ENCODE peak calls at places on chromosomes 11 and 22, in five cellular contexts. C is gastrocnemius medialis, T is Peyer's patch, O is H1, W is transverse colon. U is an unnamed sample.

GRCh38 chr11:70512716-70513115 is 114.4 kb downstream of the CTTN start:
- DNase-seq in W (no peak), C (no peak), O (no peak), T (no peak), U (no peak)

GRCh38 chr11:38014405-38014804 is 1416.4 kb upstream of the RAG2 start:
- DNase-seq in T (no peak), C (no peak), O (no peak), W (no peak), U (no peak)

GRCh38 chr22:26515938-26516337 is 3.7 kb upstream of the TFIP11 start:
- DNase-seq in W (no peak), C (no peak), O (no peak), T (no peak), U (no peak)

GRCh38 chr11:38246451-38246850 is 1648.4 kb upstream of the RAG2 start:
- DNase-seq in C (no peak), O (no peak), W (no peak), T (no peak), U (no peak)

GRCh38 chr11:45142241-45142885 is 4.1 kb upstream of the PRDM11 start:
- DNase-seq in O (no peak), T (no peak), C (no peak), W (no peak), U (peak)

GRCh38 chr11:10429526-10429925 is 25.5 kb upstream of the AMPD3 start:
- DNase-seq in T (no peak), C (no peak), O (no peak), W (no peak), U (no peak)

GRCh38 chr22:45298934-45299505 is 10.7 kb upstream of the FAM118A start:
- DNase-seq in C (no peak), W (no peak), O (no peak), T (no peak), U (no peak)

GRCh38 chr11:37105456-37105855 is 507.4 kb upstream of the RAG2 start:
- DNase-seq in W (no peak), O (no peak), T (no peak), C (no peak), U (no peak)

GRCh38 chr11:106463154-106463553 is 385.7 kb downstream of the AASDHPPT start:
- DNase-seq in W (no peak), O (no peak), C (no peak), T (no peak), U (no peak)

GRCh38 chr11:114284021-114284420 is 12.2 kb upstream of the NNMT start:
- DNase-seq in T (no peak), W (peak), C (no peak), O (peak), U (peak)

GRCh38 chr11:64268028-64268686 is 16.3 kb downstream of the BAD start:
- DNase-seq in O (no peak), C (peak), W (no peak), T (no peak), U (no peak)

GRCh38 chr11:124745270-124745834 is 5.6 kb downstream of the NRGN start:
- DNase-seq in T (no peak), O (peak), C (no peak), W (no peak), U (no peak)

GRCh38 chr22:35883028-35883620 is 145.5 kb downstream of the RBFOX2 start:
- DNase-seq in T (no peak), C (peak), W (no peak), O (no peak), U (no peak)

GRCh38 chr11:134643519-134644042 is 231.5 kb upstream of the B3GAT1 start:
- DNase-seq in O (peak), T (no peak), W (no peak), C (no peak), U (no peak)

GRCh38 chr11:27367881-27368280 is 4.9 kb upstream of the CCDC34 start:
- DNase-seq in O (no peak), C (no peak), W (no peak), T (no peak), U (no peak)

GRCh38 chr11:29093416-29093815 is 923.4 kb downstream of the KCNA4 start:
- DNase-seq in C (no peak), W (no peak), T (no peak), O (no peak), U (no peak)

GRCh38 chr11:75946531-75947530 is 131.8 kb downstream of the UVRAG start:
- DNase-seq in O (no peak), W (no peak), C (no peak), T (no peak), U (peak)

GRCh38 chr11:68903631-68904457 is at the start of the genes IGHMBP2 and MRPL21:
- DNase-seq in C (peak), W (peak), T (peak), O (peak), U (peak)
- TF ChIP-seq POLR2A in C (peak), W (peak), T (peak), O (peak), U (no peak)

DNA sequence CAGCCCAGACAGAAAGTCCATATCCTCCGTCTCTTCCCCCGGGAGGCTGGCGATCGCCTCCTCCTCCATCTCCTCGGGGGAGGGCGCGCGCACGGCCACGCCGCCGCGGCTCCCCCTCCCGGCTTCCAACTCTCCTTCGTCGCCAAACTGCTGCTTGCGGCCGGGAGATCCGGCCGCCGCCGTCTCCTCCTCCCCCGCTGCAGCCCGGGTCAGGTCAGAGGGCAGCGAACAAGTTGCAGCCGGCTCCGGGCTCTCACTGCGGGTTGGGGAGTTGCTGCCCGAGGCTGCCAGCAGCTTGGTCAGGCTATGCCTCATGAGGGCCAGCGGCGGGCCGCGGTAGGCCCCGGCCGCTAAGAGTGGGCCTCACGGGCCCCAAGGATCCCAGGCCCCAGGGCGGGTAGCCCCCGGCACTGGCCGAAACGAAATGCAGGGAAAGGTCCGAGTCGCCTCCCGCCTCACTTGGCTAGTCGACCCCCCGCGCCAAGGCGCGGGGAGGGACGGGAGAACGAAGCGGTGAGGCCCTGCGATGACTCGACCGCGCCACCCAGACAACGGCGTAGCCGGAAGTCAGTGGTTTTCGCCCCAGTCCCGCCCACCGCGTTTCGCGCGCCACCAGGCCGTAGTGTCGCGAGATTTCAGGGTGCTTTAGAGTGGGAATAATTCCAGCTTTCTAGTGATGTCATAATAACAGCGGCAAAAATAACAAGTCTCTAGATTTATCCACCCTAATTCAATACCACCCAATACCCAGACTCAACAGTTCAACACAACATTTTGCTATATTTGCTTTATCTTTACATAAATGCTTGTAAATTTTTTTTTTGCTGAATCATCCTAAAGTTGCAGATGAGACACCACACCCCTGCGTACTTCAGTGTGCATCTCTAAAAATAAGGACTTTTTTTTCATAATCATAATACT is at the start of gene CREBZF:
- DNase-seq in C (peak), T (peak), O (peak), W (peak), U (peak)
- TF ChIP-seq POLR2A in C (peak), T (peak), O (peak), W (peak), U (no peak)

GRCh38 chr22:34800265-34800664 is 265.7 kb upstream of the ISX start:
- DNase-seq in T (no peak), O (no peak), C (no peak), W (no peak), U (no peak)
- TF ChIP-seq POLR2A in T (no peak), O (no peak), C (no peak), W (no peak), U (no peak)

GRCh38 chr11:8757533-8757932 is 74.9 kb downstream of the RPL27A start:
- DNase-seq in O (no peak), W (no peak), T (no peak), C (no peak), U (no peak)
- TF ChIP-seq POLR2A in O (no peak), W (no peak), T (no peak), C (no peak), U (no peak)

DNA sequence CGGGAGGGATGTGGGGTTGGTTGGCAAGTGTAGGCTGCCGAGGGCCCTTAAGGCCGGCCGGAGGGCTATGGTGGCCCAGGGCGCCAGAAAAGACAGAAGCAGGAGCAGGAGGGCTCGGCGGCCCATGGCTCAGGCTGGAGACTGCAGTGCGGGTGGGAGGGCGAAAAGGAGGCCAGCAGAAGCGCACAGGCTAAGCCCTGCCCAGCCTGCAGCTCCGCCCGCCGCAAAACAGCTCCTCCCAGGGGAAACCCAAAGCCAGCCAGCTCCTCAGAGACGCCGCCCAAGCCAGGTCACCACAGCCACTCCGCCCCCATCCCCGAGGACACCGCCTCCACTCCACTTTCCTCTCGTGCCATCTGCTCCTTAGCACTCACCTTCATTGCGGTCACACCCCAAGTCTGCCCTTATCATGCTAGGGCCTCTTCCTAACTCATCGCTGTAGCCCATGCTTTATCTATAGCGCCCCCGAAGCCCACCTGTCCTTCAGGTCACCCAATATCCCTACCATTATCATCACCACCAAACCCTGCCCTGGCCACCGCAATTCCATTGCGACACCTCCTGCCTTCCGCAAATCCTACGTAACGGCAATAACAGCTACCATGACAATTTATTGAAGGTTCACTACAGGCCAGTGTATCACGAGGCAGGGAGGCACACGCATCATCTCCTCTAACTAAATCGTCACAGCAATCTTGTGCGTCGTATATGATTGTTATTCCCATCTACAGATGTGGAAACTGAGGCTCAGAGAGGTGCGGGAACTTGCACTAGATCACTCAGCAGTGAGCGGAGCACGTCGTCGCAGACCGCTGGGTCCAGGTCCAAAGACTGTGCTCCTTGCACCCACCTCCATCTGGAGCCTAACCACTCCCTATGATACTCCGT is at the start of gene PRCP:
- DNase-seq in C (peak), W (peak), T (peak), O (peak), U (peak)
- TF ChIP-seq POLR2A in C (peak), W (peak), T (peak), O (peak), U (no peak)

GRCh38 chr11:128520886-128521696 is 66.3 kb downstream of the ETS1 start:
- DNase-seq in W (no peak), O (no peak), C (no peak), T (no peak), U (no peak)
- TF ChIP-seq POLR2A in W (no peak), O (no peak), C (no peak), T (no peak), U (no peak)

GRCh38 chr22:37525073-37525745 is 6.0 kb upstream of the CARD10 start:
- DNase-seq in O (no peak), W (no peak), T (peak), C (no peak), U (no peak)
- TF ChIP-seq POLR2A in O (no peak), W (no peak), T (no peak), C (no peak), U (no peak)

DNA sequence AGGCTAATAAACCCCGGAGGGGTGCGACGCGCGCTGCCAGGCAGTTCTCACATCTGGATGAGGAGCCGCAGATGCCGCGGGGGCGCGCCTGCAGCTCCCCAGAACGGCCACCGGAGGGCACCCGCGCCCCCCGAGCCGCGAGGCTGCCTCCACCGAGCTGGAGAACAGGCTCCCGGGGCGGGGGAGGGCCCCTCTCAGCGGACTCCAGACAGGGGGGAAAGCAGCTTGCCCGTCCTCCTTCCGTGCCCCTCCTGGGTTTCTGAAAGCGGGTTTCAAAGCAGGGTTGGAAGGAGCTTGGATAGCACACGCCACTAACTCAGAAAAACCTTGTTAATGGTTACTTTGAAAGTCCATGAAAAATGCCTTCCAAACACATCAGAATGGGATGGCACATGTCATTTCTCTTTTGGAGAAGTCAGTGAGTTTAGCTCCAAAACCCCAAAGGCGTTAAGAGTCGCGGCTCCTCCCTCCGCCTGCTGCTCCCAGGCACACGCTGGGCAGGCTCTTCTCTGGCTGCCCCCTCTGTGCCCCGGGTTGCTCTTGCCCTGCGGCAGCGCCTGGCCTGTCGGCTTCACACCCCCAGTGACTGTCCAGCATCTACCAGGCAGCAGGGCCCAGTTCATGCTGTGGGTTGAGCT is 317.8 kb downstream of the NTM start:
- DNase-seq in W (peak), C (no peak), O (peak), T (peak), U (no peak)
- TF ChIP-seq POLR2A in W (no peak), C (no peak), O (no peak), T (no peak), U (no peak)

GRCh38 chr11:65571420-65571819 is 918 bp upstream of the FAM89B start:
- DNase-seq in W (peak), O (no peak), T (no peak), C (no peak), U (no peak)

GRCh38 chr11:65572356-65573043 is at the start of gene FAM89B:
- DNase-seq in C (peak), W (peak), T (peak), O (peak), U (peak)

GRCh38 chr11:65571940-65572339 is 398 bp upstream of the FAM89B start:
- DNase-seq in O (no peak), T (no peak), C (no peak), W (peak), U (no peak)

GRCh38 chr11:65569973-65570918 is at the start of gene ZNRD2:
- DNase-seq in W (peak), O (peak), C (peak), T (peak), U (peak)

GRCh38 chr11:65569164-65569972 is 909 bp upstream of the ZNRD2 start:
- DNase-seq in T (no peak), O (no peak), W (no peak), C (peak), U (no peak)
- TF ChIP-seq POLR2A in T (no peak), O (no peak), W (no peak), C (no peak), U (no peak)

DNA sequence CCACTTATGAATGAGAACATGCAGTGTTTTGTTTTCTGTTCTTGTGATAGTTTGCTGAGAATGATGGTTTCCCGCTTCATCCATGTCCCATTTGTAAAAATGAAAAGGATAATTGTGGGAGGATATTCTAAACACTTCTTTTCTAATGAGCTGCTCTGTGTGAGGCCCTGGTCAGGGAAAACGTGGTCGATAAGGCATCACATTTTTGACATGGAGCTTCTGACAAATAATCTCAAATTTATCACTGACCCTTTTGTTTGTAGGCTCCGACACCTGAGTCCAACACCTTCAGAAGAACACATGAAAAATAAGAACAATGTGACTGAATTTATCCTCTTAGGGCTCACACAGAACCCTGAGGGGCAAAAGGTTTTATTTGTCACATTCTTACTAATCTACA is at the start of gene OR4A15:
- DNase-seq in O (no peak), T (no peak), W (no peak), C (no peak), U (no peak)
- TF ChIP-seq POLR2A in O (no peak), T (no peak), W (no peak), C (no peak), U (no peak)

U was measured in lower leg skin.